ENCODE peak calls at places on chromosomes 5 and 9, in nine cellular contexts. One of them, this sample, is unnamed.

GRCh38 chr5:32283539-32284377 is 29.0 kb downstream of the MTMR12 start:
- DNase-seq in epithelial cell of esophagus: peak
- DNase-seq in astrocyte of the spinal cord: peak
- DNase-seq in mucosa of descending colon: no peak
- DNase-seq in ovary: no peak
- DNase-seq in heart left ventricle: no peak
- DNase-seq in CD8-positive, alpha-beta T cell: no peak
- DNase-seq in left ventricle myocardium inferior: no peak
- DNase-seq in PC-3: peak
- DNase-seq in this sample: no peak

GRCh38 chr5:147690595-147690994 is 91.9 kb downstream of the JAKMIP2 start:
- DNase-seq in CD8-positive, alpha-beta T cell: no peak
- DNase-seq in ovary: no peak
- DNase-seq in heart left ventricle: no peak
- DNase-seq in astrocyte of the spinal cord: no peak
- DNase-seq in epithelial cell of esophagus: peak
- DNase-seq in left ventricle myocardium inferior: no peak
- DNase-seq in mucosa of descending colon: peak
- DNase-seq in PC-3: peak
- DNase-seq in this sample: no peak

GRCh38 chr9:98771209-98771874 is 25.0 kb downstream of the ANKS6 start:
- DNase-seq in ovary: no peak
- DNase-seq in left ventricle myocardium inferior: no peak
- DNase-seq in epithelial cell of esophagus: no peak
- DNase-seq in heart left ventricle: no peak
- DNase-seq in astrocyte of the spinal cord: no peak
- DNase-seq in mucosa of descending colon: no peak
- DNase-seq in CD8-positive, alpha-beta T cell: no peak
- DNase-seq in PC-3: no peak
- DNase-seq in this sample: no peak

GRCh38 chr5:176822426-176823075 is 12.2 kb downstream of the UNC5A start:
- DNase-seq in left ventricle myocardium inferior: no peak
- DNase-seq in heart left ventricle: no peak
- DNase-seq in ovary: no peak
- DNase-seq in mucosa of descending colon: no peak
- DNase-seq in PC-3: peak
- DNase-seq in epithelial cell of esophagus: peak
- DNase-seq in CD8-positive, alpha-beta T cell: no peak
- DNase-seq in astrocyte of the spinal cord: no peak
- DNase-seq in this sample: no peak

GRCh38 chr5:166349036-166349435 is 1942.4 kb upstream of the WWC1 start:
- DNase-seq in CD8-positive, alpha-beta T cell: no peak
- DNase-seq in heart left ventricle: no peak
- DNase-seq in left ventricle myocardium inferior: no peak
- DNase-seq in epithelial cell of esophagus: no peak
- DNase-seq in ovary: no peak
- DNase-seq in astrocyte of the spinal cord: no peak
- DNase-seq in PC-3: no peak
- DNase-seq in mucosa of descending colon: no peak
- DNase-seq in this sample: no peak

GRCh38 chr5:173517648-173518047 is 98.8 kb downstream of the BOD1 start:
- DNase-seq in mucosa of descending colon: no peak
- DNase-seq in CD8-positive, alpha-beta T cell: no peak
- DNase-seq in epithelial cell of esophagus: no peak
- DNase-seq in heart left ventricle: no peak
- DNase-seq in PC-3: no peak
- DNase-seq in left ventricle myocardium inferior: no peak
- DNase-seq in astrocyte of the spinal cord: no peak
- DNase-seq in ovary: no peak
- DNase-seq in this sample: no peak

GRCh38 chr9:20930836-20931235 is 100.6 kb downstream of the HACD4 start:
- DNase-seq in PC-3: no peak
- DNase-seq in astrocyte of the spinal cord: no peak
- DNase-seq in heart left ventricle: no peak
- DNase-seq in left ventricle myocardium inferior: no peak
- DNase-seq in epithelial cell of esophagus: no peak
- DNase-seq in mucosa of descending colon: no peak
- DNase-seq in ovary: no peak
- DNase-seq in CD8-positive, alpha-beta T cell: no peak
- DNase-seq in this sample: no peak

GRCh38 chr5:132184588-132184987 is 43.1 kb downstream of the P4HA2 start:
- DNase-seq in mucosa of descending colon: no peak
- DNase-seq in ovary: no peak
- DNase-seq in heart left ventricle: no peak
- DNase-seq in PC-3: no peak
- DNase-seq in left ventricle myocardium inferior: no peak
- DNase-seq in astrocyte of the spinal cord: no peak
- DNase-seq in epithelial cell of esophagus: no peak
- DNase-seq in CD8-positive, alpha-beta T cell: no peak
- DNase-seq in this sample: no peak

GRCh38 chr5:168093200-168093930 is 198.1 kb upstream of the WWC1 start:
- DNase-seq in epithelial cell of esophagus: no peak
- DNase-seq in CD8-positive, alpha-beta T cell: no peak
- DNase-seq in PC-3: no peak
- DNase-seq in ovary: no peak
- DNase-seq in astrocyte of the spinal cord: no peak
- DNase-seq in left ventricle myocardium inferior: no peak
- DNase-seq in mucosa of descending colon: no peak
- DNase-seq in heart left ventricle: no peak
- DNase-seq in this sample: no peak

GRCh38 chr5:125476888-125477585 is 730.6 kb upstream of the ZNF608 start:
- DNase-seq in CD8-positive, alpha-beta T cell: no peak
- DNase-seq in mucosa of descending colon: no peak
- DNase-seq in epithelial cell of esophagus: peak
- DNase-seq in PC-3: no peak
- DNase-seq in left ventricle myocardium inferior: no peak
- DNase-seq in heart left ventricle: no peak
- DNase-seq in ovary: no peak
- DNase-seq in astrocyte of the spinal cord: peak
- DNase-seq in this sample: no peak

GRCh38 chr5:43409809-43410271 is 2.4 kb downstream of the CCL28 start:
- DNase-seq in heart left ventricle: no peak
- DNase-seq in left ventricle myocardium inferior: no peak
- DNase-seq in PC-3: no peak
- DNase-seq in astrocyte of the spinal cord: no peak
- DNase-seq in epithelial cell of esophagus: no peak
- DNase-seq in mucosa of descending colon: peak
- DNase-seq in CD8-positive, alpha-beta T cell: no peak
- DNase-seq in ovary: no peak
- DNase-seq in this sample: no peak

GRCh38 chr9:87607859-87608258 is 110.2 kb downstream of the DAPK1 start:
- DNase-seq in CD8-positive, alpha-beta T cell: no peak
- DNase-seq in PC-3: no peak
- DNase-seq in mucosa of descending colon: no peak
- DNase-seq in epithelial cell of esophagus: no peak
- DNase-seq in ovary: no peak
- DNase-seq in astrocyte of the spinal cord: no peak
- DNase-seq in left ventricle myocardium inferior: no peak
- DNase-seq in heart left ventricle: no peak
- DNase-seq in this sample: peak

GRCh38 chr5:51997908-51998307 is 614.7 kb downstream of the ISL1 start:
- DNase-seq in astrocyte of the spinal cord: no peak
- DNase-seq in heart left ventricle: no peak
- DNase-seq in mucosa of descending colon: no peak
- DNase-seq in CD8-positive, alpha-beta T cell: no peak
- DNase-seq in left ventricle myocardium inferior: no peak
- DNase-seq in ovary: no peak
- DNase-seq in PC-3: no peak
- DNase-seq in epithelial cell of esophagus: no peak
- DNase-seq in this sample: no peak

GRCh38 chr5:16916262-16916878 is 19.7 kb downstream of the MYO10 start:
- DNase-seq in epithelial cell of esophagus: peak
- DNase-seq in heart left ventricle: no peak
- DNase-seq in left ventricle myocardium inferior: no peak
- DNase-seq in CD8-positive, alpha-beta T cell: no peak
- DNase-seq in ovary: no peak
- DNase-seq in mucosa of descending colon: no peak
- DNase-seq in astrocyte of the spinal cord: peak
- DNase-seq in PC-3: peak
- DNase-seq in this sample: no peak

GRCh38 chr5:160496784-160497183 is 75.1 kb downstream of the PTTG1 start:
- DNase-seq in CD8-positive, alpha-beta T cell: no peak
- DNase-seq in left ventricle myocardium inferior: no peak
- DNase-seq in PC-3: peak
- DNase-seq in ovary: no peak
- DNase-seq in epithelial cell of esophagus: no peak
- DNase-seq in heart left ventricle: no peak
- DNase-seq in astrocyte of the spinal cord: no peak
- DNase-seq in mucosa of descending colon: no peak
- DNase-seq in this sample: no peak

GRCh38 chr9:79184821-79185220 is 386.9 kb upstream of the TLE4 start:
- DNase-seq in heart left ventricle: no peak
- DNase-seq in epithelial cell of esophagus: no peak
- DNase-seq in PC-3: no peak
- DNase-seq in mucosa of descending colon: no peak
- DNase-seq in CD8-positive, alpha-beta T cell: no peak
- DNase-seq in ovary: no peak
- DNase-seq in astrocyte of the spinal cord: no peak
- DNase-seq in left ventricle myocardium inferior: no peak
- DNase-seq in this sample: no peak

GRCh38 chr9:122228906-122229837 is at the start of gene LHX6:
- DNase-seq in ovary: no peak
- DNase-seq in astrocyte of the spinal cord: peak
- DNase-seq in mucosa of descending colon: no peak
- DNase-seq in left ventricle myocardium inferior: no peak
- DNase-seq in epithelial cell of esophagus: peak
- DNase-seq in CD8-positive, alpha-beta T cell: no peak
- DNase-seq in heart left ventricle: no peak
- DNase-seq in PC-3: peak
- DNase-seq in this sample: no peak

GRCh38 chr9:113361304-113362018 is 12.1 kb downstream of the BSPRY start:
- DNase-seq in CD8-positive, alpha-beta T cell: no peak
- DNase-seq in left ventricle myocardium inferior: no peak
- DNase-seq in epithelial cell of esophagus: no peak
- DNase-seq in heart left ventricle: no peak
- DNase-seq in ovary: no peak
- DNase-seq in PC-3: peak
- DNase-seq in astrocyte of the spinal cord: peak
- DNase-seq in mucosa of descending colon: no peak
- DNase-seq in this sample: no peak

GRCh38 chr9:15346837-15347236 is 39.8 kb upstream of the TTC39B start:
- DNase-seq in CD8-positive, alpha-beta T cell: no peak
- DNase-seq in epithelial cell of esophagus: no peak
- DNase-seq in ovary: no peak
- DNase-seq in heart left ventricle: no peak
- DNase-seq in PC-3: no peak
- DNase-seq in mucosa of descending colon: no peak
- DNase-seq in left ventricle myocardium inferior: no peak
- DNase-seq in astrocyte of the spinal cord: no peak
- DNase-seq in this sample: no peak
- TF ChIP-seq CTCF in CD8-positive, alpha-beta T cell: no peak
- TF ChIP-seq CTCF in epithelial cell of esophagus: no peak
- TF ChIP-seq CTCF in ovary: no peak
- TF ChIP-seq CTCF in heart left ventricle: no peak
- TF ChIP-seq CTCF in PC-3: no peak
- TF ChIP-seq CTCF in mucosa of descending colon: no peak
- TF ChIP-seq CTCF in left ventricle myocardium inferior: no peak
- TF ChIP-seq CTCF in astrocyte of the spinal cord: no peak
- TF ChIP-seq CTCF in this sample: no peak

GRCh38 chr9:110114888-110115259 is 93.1 kb downstream of the C9orf152 start:
- DNase-seq in heart left ventricle: peak
- DNase-seq in mucosa of descending colon: no peak
- DNase-seq in astrocyte of the spinal cord: peak
- DNase-seq in CD8-positive, alpha-beta T cell: no peak
- DNase-seq in epithelial cell of esophagus: no peak
- DNase-seq in ovary: no peak
- DNase-seq in left ventricle myocardium inferior: peak
- DNase-seq in PC-3: no peak
- DNase-seq in this sample: no peak
- TF ChIP-seq CTCF in heart left ventricle: no peak
- TF ChIP-seq CTCF in mucosa of descending colon: no peak
- TF ChIP-seq CTCF in astrocyte of the spinal cord: no peak
- TF ChIP-seq CTCF in CD8-positive, alpha-beta T cell: no peak
- TF ChIP-seq CTCF in epithelial cell of esophagus: no peak
- TF ChIP-seq CTCF in ovary: no peak
- TF ChIP-seq CTCF in left ventricle myocardium inferior: peak
- TF ChIP-seq CTCF in PC-3: no peak
- TF ChIP-seq CTCF in this sample: no peak

GRCh38 chr5:96717874-96718273 is 55.7 kb downstream of the CAST start:
- DNase-seq in ovary: no peak
- DNase-seq in left ventricle myocardium inferior: no peak
- DNase-seq in CD8-positive, alpha-beta T cell: no peak
- DNase-seq in heart left ventricle: no peak
- DNase-seq in PC-3: no peak
- DNase-seq in epithelial cell of esophagus: peak
- DNase-seq in mucosa of descending colon: no peak
- DNase-seq in astrocyte of the spinal cord: no peak
- DNase-seq in this sample: no peak

GRCh38 chr5:96716716-96717115 is 54.5 kb downstream of the CAST start:
- DNase-seq in ovary: no peak
- DNase-seq in epithelial cell of esophagus: no peak
- DNase-seq in CD8-positive, alpha-beta T cell: no peak
- DNase-seq in mucosa of descending colon: no peak
- DNase-seq in astrocyte of the spinal cord: no peak
- DNase-seq in heart left ventricle: no peak
- DNase-seq in left ventricle myocardium inferior: no peak
- DNase-seq in PC-3: no peak
- DNase-seq in this sample: no peak

GRCh38 chr5:96716007-96716406 is 53.8 kb downstream of the CAST start:
- DNase-seq in left ventricle myocardium inferior: no peak
- DNase-seq in ovary: no peak
- DNase-seq in heart left ventricle: no peak
- DNase-seq in PC-3: no peak
- DNase-seq in astrocyte of the spinal cord: no peak
- DNase-seq in mucosa of descending colon: no peak
- DNase-seq in epithelial cell of esophagus: no peak
- DNase-seq in CD8-positive, alpha-beta T cell: no peak
- DNase-seq in this sample: no peak

GRCh38 chr5:96720408-96720807 is 58.2 kb downstream of the CAST start:
- DNase-seq in epithelial cell of esophagus: no peak
- DNase-seq in ovary: no peak
- DNase-seq in left ventricle myocardium inferior: no peak
- DNase-seq in astrocyte of the spinal cord: no peak
- DNase-seq in PC-3: peak
- DNase-seq in mucosa of descending colon: no peak
- DNase-seq in CD8-positive, alpha-beta T cell: no peak
- DNase-seq in heart left ventricle: no peak
- DNase-seq in this sample: no peak

DNA sequence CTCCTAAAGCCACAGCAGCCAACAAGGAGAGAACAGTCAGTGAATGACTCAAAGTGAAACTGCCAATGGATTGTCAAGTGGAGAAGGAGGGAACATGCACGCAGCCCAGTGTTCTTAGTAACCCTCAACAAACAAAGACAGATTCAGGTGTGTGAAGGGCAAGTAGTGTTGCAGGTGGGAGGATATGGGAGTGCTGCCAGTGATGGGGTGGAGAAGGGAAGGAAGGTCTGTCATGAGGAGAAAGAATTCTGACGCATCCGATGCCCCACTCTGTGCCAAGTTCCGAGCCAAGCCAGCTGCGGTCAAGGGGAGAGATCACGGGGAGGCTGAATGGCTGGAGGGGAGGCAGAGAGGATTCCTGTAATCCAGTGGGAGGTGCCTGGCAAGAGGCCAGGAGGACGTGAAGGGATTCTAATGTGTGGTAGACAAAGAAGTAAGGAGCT is 56.5 kb downstream of the CAST start:
- DNase-seq in astrocyte of the spinal cord: no peak
- DNase-seq in PC-3: peak
- DNase-seq in epithelial cell of esophagus: peak
- DNase-seq in mucosa of descending colon: peak
- DNase-seq in CD8-positive, alpha-beta T cell: no peak
- DNase-seq in ovary: peak
- DNase-seq in heart left ventricle: peak
- DNase-seq in left ventricle myocardium inferior: peak
- DNase-seq in this sample: no peak
- TF ChIP-seq CTCF in astrocyte of the spinal cord: no peak
- TF ChIP-seq CTCF in PC-3: no peak
- TF ChIP-seq CTCF in epithelial cell of esophagus: no peak
- TF ChIP-seq CTCF in mucosa of descending colon: no peak
- TF ChIP-seq CTCF in CD8-positive, alpha-beta T cell: no peak
- TF ChIP-seq CTCF in ovary: no peak
- TF ChIP-seq CTCF in heart left ventricle: no peak
- TF ChIP-seq CTCF in left ventricle myocardium inferior: no peak
- TF ChIP-seq CTCF in this sample: no peak

GRCh38 chr5:150214289-150214688 is 24.4 kb downstream of the SLC6A7 start:
- DNase-seq in epithelial cell of esophagus: no peak
- DNase-seq in astrocyte of the spinal cord: peak
- DNase-seq in CD8-positive, alpha-beta T cell: no peak
- DNase-seq in left ventricle myocardium inferior: peak
- DNase-seq in PC-3: no peak
- DNase-seq in mucosa of descending colon: peak
- DNase-seq in heart left ventricle: peak
- DNase-seq in ovary: no peak
- DNase-seq in this sample: no peak
- TF ChIP-seq CTCF in epithelial cell of esophagus: no peak
- TF ChIP-seq CTCF in astrocyte of the spinal cord: peak
- TF ChIP-seq CTCF in CD8-positive, alpha-beta T cell: no peak
- TF ChIP-seq CTCF in left ventricle myocardium inferior: peak
- TF ChIP-seq CTCF in PC-3: no peak
- TF ChIP-seq CTCF in mucosa of descending colon: no peak
- TF ChIP-seq CTCF in heart left ventricle: no peak
- TF ChIP-seq CTCF in ovary: no peak
- TF ChIP-seq CTCF in this sample: no peak

This sample was measured in CD14-positive monocyte.